ENCODE peak calls at places on chromosomes 13 and 19, in four cellular contexts. One of them, this sample, is unnamed.
A peak's percentile ranks its signal among the peaks of the same experiment; 100 is the strongest.

GRCh38 chr19:31348416-31349159 is 648 bp downstream of the TSHZ3 start:
- DNase-seq in CD8-positive, alpha-beta memory T cell: no peak
- DNase-seq in AG04450: no peak
- DNase-seq in Panc1: no peak
- DNase-seq in this sample: no peak

GRCh38 chr19:41302624-41303351 is 7.2 kb upstream of the CCDC97 start:
- DNase-seq in CD8-positive, alpha-beta memory T cell: peak; percentile 78
- DNase-seq in AG04450: no peak
- DNase-seq in Panc1: no peak
- DNase-seq in this sample: no peak

GRCh38 chr19:52992109-52993004 is 21.4 kb upstream of the ERVV-1 start:
- DNase-seq in CD8-positive, alpha-beta memory T cell: no peak
- DNase-seq in AG04450: no peak
- DNase-seq in Panc1: peak; percentile 24
- DNase-seq in this sample: no peak

GRCh38 chr13:85140192-85140591 is 659.0 kb downstream of the SLITRK6 start:
- DNase-seq in CD8-positive, alpha-beta memory T cell: no peak
- DNase-seq in AG04450: no peak
- DNase-seq in Panc1: no peak
- DNase-seq in this sample: peak; percentile 66

GRCh38 chr13:101398920-101399319 is 17.4 kb downstream of the NALCN start:
- DNase-seq in CD8-positive, alpha-beta memory T cell: no peak
- DNase-seq in AG04450: no peak
- DNase-seq in Panc1: no peak
- DNase-seq in this sample: no peak

GRCh38 chr13:42977219-42977659 is 14.8 kb downstream of the EPSTI1 start:
- DNase-seq in CD8-positive, alpha-beta memory T cell: no peak
- DNase-seq in AG04450: no peak
- DNase-seq in Panc1: no peak
- DNase-seq in this sample: no peak

GRCh38 chr19:33906578-33907335 is 110.1 kb downstream of the KCTD15 start:
- DNase-seq in CD8-positive, alpha-beta memory T cell: no peak
- DNase-seq in AG04450: no peak
- DNase-seq in Panc1: no peak
- DNase-seq in this sample: no peak

GRCh38 chr13:113305208-113305607 is 8.2 kb downstream of the LAMP1 start:
- DNase-seq in CD8-positive, alpha-beta memory T cell: no peak
- DNase-seq in AG04450: no peak
- DNase-seq in Panc1: no peak
- DNase-seq in this sample: peak; percentile 91

GRCh38 chr19:53004242-53004641 is 9.5 kb upstream of the ERVV-1 start:
- DNase-seq in CD8-positive, alpha-beta memory T cell: no peak
- DNase-seq in AG04450: no peak
- DNase-seq in Panc1: no peak
- DNase-seq in this sample: no peak

GRCh38 chr13:114320065-114320464 is 5.8 kb downstream of the CHAMP1 start:
- DNase-seq in CD8-positive, alpha-beta memory T cell: no peak
- DNase-seq in AG04450: no peak
- DNase-seq in Panc1: no peak
- DNase-seq in this sample: no peak

GRCh38 chr19:20279516-20279915 is 112.5 kb downstream of the ZNF486 start:
- DNase-seq in CD8-positive, alpha-beta memory T cell: no peak
- DNase-seq in AG04450: no peak
- DNase-seq in Panc1: no peak
- DNase-seq in this sample: no peak

DNA sequence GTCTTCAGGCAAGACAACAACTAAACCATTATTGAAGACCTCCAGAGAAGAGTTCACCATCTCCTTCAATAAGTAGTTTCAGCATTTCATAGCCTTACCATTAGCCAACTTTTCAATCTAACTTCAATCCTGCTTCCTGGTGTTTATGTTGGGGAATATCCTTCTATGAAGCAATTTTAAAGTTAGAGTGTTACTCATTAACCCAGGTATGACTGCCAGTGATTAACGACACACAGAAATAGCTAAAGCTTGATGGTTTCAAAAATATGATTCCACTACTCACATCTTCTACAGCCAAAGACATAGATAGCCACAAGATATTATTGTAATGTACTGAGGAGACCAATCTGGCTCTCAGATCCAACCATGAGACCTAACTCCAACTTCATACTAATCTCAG is 403.2 kb downstream of the EFNB2 start:
- DNase-seq in CD8-positive, alpha-beta memory T cell: no peak
- DNase-seq in AG04450: no peak
- DNase-seq in Panc1: no peak
- DNase-seq in this sample: no peak
- H3K27ac ChIP-seq in CD8-positive, alpha-beta memory T cell: no peak overlapping the region
- H3K27ac ChIP-seq in AG04450: no peak overlapping the region
- H3K27ac ChIP-seq in Panc1: no peak overlapping the region
- H3K27ac ChIP-seq in this sample: peak overlapping the region; percentile 67

GRCh38 chr19:58395220-58395978 is at the start of gene RNF225:
- DNase-seq in CD8-positive, alpha-beta memory T cell: no peak
- DNase-seq in AG04450: no peak
- DNase-seq in Panc1: no peak
- DNase-seq in this sample: peak; percentile 53

GRCh38 chr19:58396691-58397532 is 1.5 kb downstream of the RNF225 start:
- DNase-seq in CD8-positive, alpha-beta memory T cell: no peak
- DNase-seq in AG04450: no peak
- DNase-seq in Panc1: no peak
- DNase-seq in this sample: no peak

GRCh38 chr19:58394821-58395219 is 636 bp upstream of the RNF225 start:
- DNase-seq in CD8-positive, alpha-beta memory T cell: no peak
- DNase-seq in AG04450: no peak
- DNase-seq in Panc1: no peak
- DNase-seq in this sample: no peak

GRCh38 chr19:58397533-58398037 is 2.1 kb downstream of the RNF225 start:
- DNase-seq in CD8-positive, alpha-beta memory T cell: no peak
- DNase-seq in AG04450: no peak
- DNase-seq in Panc1: no peak
- DNase-seq in this sample: no peak

DNA sequence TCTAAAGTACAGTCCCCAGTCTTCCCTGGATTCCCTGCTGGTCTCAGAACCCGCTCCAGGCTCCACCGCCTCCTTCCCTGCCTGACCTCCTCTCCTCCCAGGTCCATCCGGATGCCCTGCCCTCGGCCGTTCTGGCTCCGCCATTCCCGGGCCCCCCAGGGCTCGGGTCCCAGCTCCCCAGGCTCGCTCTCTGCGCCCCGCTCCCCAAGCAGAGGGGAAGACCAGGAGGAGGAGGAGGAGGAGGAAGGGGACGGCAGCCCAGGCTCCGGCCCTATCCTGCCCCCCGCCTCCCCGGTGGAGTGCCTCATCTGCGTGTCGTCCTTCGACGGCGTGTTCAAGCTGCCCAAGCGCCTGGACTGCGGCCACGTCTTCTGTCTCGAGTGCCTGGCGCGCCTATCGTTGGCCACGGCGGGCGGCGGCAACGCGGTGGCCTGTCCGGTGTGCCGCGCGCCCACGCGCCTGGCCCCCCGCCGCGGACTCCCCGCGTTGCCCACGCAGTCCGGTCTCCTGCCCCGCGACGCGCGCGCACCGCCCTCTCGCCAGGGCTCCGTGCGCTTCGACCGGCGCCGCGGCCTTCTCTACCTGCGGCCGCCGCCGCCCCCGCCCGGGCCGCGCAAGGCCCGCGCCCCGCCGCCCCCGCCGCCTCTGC is 647 bp downstream of the RNF225 start:
- DNase-seq in CD8-positive, alpha-beta memory T cell: no peak
- DNase-seq in AG04450: no peak
- DNase-seq in Panc1: no peak
- DNase-seq in this sample: no peak
- H3K27ac ChIP-seq in CD8-positive, alpha-beta memory T cell: no peak overlapping the region
- H3K27ac ChIP-seq in AG04450: no peak overlapping the region
- H3K27ac ChIP-seq in Panc1: no peak overlapping the region
- H3K27ac ChIP-seq in this sample: peak overlapping the region; percentile 86

GRCh38 chr19:11380653-11381534 is 3.2 kb downstream of the EPOR start:
- DNase-seq in CD8-positive, alpha-beta memory T cell: peak; percentile 93
- DNase-seq in AG04450: peak; percentile 80
- DNase-seq in Panc1: peak; percentile 88
- DNase-seq in this sample: peak; percentile 78

GRCh38 chr19:11379857-11380350 is 4.2 kb downstream of the EPOR start:
- DNase-seq in CD8-positive, alpha-beta memory T cell: no peak
- DNase-seq in AG04450: no peak
- DNase-seq in Panc1: no peak
- DNase-seq in this sample: no peak

GRCh38 chr19:11382898-11383705 is 1.0 kb downstream of the EPOR start:
- DNase-seq in CD8-positive, alpha-beta memory T cell: peak; percentile 39
- DNase-seq in AG04450: no peak
- DNase-seq in Panc1: no peak
- DNase-seq in this sample: no peak

GRCh38 chr19:11383706-11384048 is 437 bp downstream of the EPOR start:
- DNase-seq in CD8-positive, alpha-beta memory T cell: no peak
- DNase-seq in AG04450: no peak
- DNase-seq in Panc1: no peak
- DNase-seq in this sample: no peak

DNA sequence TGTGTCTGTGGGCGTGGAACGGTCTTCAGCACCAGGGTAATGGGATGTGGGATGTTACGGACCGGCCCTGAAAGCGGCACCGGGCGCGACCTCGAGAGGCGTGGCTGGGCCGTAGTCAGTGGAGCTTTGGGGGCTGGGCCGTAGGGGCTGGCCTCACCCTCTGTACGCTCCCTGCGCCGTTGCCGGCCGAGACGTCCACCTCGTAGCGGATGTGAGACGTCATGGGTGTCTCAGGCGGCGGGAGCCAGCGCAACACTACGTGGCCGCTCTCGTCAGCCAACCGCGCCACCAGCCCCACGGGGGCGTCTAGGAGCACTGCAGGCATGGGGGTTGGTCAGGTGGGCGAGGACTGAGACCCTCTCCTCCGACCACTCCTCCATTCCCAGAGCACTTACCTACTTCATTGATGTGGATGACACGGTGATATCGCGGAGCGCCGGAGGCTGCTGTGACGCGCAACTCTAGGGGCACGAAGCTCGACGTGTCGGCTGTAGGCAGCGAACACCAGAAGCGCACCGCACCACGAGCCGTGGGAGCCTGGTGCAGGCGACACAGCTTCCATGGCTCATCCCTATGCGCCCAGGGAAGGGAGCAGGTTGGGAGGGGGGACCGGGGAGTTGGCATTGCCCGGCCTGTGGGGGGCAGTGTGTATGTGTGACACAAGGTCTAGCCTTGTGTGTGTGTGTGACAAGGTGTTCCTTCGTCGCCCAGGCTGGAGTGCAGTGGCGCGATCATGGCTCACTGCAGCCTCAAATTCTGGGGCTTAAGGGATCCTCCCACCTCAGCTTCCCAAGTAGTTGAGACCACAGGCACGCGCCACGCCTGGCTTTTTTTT is 2.4 kb downstream of the EPOR start:
- DNase-seq in CD8-positive, alpha-beta memory T cell: peak; percentile 78
- DNase-seq in AG04450: no peak
- DNase-seq in Panc1: no peak
- DNase-seq in this sample: no peak
- H3K27ac ChIP-seq in CD8-positive, alpha-beta memory T cell: peak overlapping the region; percentile 89
- H3K27ac ChIP-seq in AG04450: peak overlapping the region; percentile 61
- H3K27ac ChIP-seq in Panc1: peak overlapping the region; percentile 77
- H3K27ac ChIP-seq in this sample: peak overlapping the region; percentile 76

GRCh38 chr13:31517599-31517998 is 221.7 kb upstream of the RXFP2 start:
- DNase-seq in CD8-positive, alpha-beta memory T cell: no peak
- DNase-seq in AG04450: no peak
- DNase-seq in Panc1: no peak
- DNase-seq in this sample: no peak

GRCh38 chr13:31514932-31515331 is 224.4 kb upstream of the RXFP2 start:
- DNase-seq in CD8-positive, alpha-beta memory T cell: no peak
- DNase-seq in AG04450: no peak
- DNase-seq in Panc1: no peak
- DNase-seq in this sample: no peak

GRCh38 chr13:31521466-31521865 is 217.9 kb upstream of the RXFP2 start:
- DNase-seq in CD8-positive, alpha-beta memory T cell: no peak
- DNase-seq in AG04450: no peak
- DNase-seq in Panc1: no peak
- DNase-seq in this sample: no peak

GRCh38 chr13:31515427-31515826 is 223.9 kb upstream of the RXFP2 start:
- DNase-seq in CD8-positive, alpha-beta memory T cell: no peak
- DNase-seq in AG04450: no peak
- DNase-seq in Panc1: no peak
- DNase-seq in this sample: no peak

DNA sequence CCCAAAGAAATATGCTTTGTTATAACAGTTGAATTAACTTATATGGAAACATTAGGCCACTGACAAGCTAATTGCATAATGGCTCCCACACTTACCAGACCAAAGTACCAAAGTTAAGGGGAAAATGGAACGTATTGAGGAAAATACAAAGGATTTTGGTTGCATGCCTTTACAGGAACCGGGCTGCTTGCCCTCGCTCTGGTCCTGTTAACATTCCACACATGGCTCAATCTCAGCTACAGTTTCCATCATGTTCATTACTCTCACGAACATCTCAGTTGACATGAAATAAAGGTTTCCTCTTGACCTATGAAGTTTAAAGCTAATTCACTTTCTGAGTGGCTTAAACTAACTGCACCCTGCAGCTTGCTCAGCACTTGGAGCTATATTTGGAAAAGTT is 220.7 kb upstream of the RXFP2 start:
- DNase-seq in CD8-positive, alpha-beta memory T cell: no peak
- DNase-seq in AG04450: no peak
- DNase-seq in Panc1: no peak
- DNase-seq in this sample: no peak
- H3K27ac ChIP-seq in CD8-positive, alpha-beta memory T cell: no peak overlapping the region
- H3K27ac ChIP-seq in AG04450: no peak overlapping the region
- H3K27ac ChIP-seq in Panc1: no peak overlapping the region
- H3K27ac ChIP-seq in this sample: no peak overlapping the region

GRCh38 chr13:53142301-53142700 is 113.7 kb downstream of the OLFM4 start:
- DNase-seq in CD8-positive, alpha-beta memory T cell: no peak
- DNase-seq in AG04450: no peak
- DNase-seq in Panc1: no peak
- DNase-seq in this sample: no peak

GRCh38 chr13:53141336-53141735 is 112.7 kb downstream of the OLFM4 start:
- DNase-seq in CD8-positive, alpha-beta memory T cell: no peak
- DNase-seq in AG04450: no peak
- DNase-seq in Panc1: no peak
- DNase-seq in this sample: no peak

GRCh38 chr13:53136554-53136953 is 107.9 kb downstream of the OLFM4 start:
- DNase-seq in CD8-positive, alpha-beta memory T cell: no peak
- DNase-seq in AG04450: no peak
- DNase-seq in Panc1: no peak
- DNase-seq in this sample: no peak

GRCh38 chr13:53137777-53138176 is 109.2 kb downstream of the OLFM4 start:
- DNase-seq in CD8-positive, alpha-beta memory T cell: no peak
- DNase-seq in AG04450: peak; percentile 66
- DNase-seq in Panc1: no peak
- DNase-seq in this sample: no peak

DNA sequence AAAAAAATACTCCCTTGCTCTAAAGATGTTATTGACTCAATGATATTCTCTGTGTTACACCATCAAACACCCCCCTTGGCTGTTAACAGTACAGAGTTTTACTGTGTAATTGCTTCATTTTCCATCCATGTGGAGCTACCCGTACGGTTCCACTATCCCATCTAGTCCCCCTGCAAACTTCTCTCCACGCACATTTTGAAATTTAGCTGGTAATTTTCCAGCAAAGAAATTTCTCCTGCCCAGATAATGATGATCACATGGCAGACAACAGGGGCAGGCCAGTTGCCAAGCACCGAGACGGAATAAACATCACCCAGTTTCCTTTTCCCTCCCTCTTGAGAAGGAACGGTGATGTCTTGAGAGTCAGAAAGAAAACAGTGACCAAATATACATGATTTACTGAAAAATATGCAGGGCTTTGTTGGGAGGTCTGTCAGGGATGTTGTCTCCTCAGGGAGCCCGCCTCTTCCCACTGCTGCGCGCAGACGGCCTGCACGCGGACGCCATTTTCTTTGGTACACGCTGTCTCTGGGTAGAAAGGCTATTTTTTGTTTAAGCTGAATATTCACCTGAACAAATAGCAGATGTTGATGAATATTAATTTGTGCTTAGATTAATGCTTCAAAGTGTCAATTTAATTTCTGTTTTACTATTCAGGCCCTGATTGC is 109.9 kb downstream of the OLFM4 start:
- DNase-seq in CD8-positive, alpha-beta memory T cell: no peak
- DNase-seq in AG04450: no peak
- DNase-seq in Panc1: no peak
- DNase-seq in this sample: no peak
- H3K27ac ChIP-seq in CD8-positive, alpha-beta memory T cell: no peak overlapping the region
- H3K27ac ChIP-seq in AG04450: peak overlapping the region; percentile 81
- H3K27ac ChIP-seq in Panc1: no peak overlapping the region
- H3K27ac ChIP-seq in this sample: no peak overlapping the region